ENCODE peak calls at places on chromosomes 5 and 9, in six cellular contexts. Z is upper lobe of left lung; P is CD4-positive, alpha-beta memory T cell; J is lower lobe of right lung; F is tibial artery; T is body of pancreas. X is an unnamed sample. For H3K4me1, the result is how much of the 10 kb centered on the place peaks cover.

GRCh38 chr9:32260481-32260880 is 124.0 kb upstream of the ACO1 start:
- DNase-seq in J (no peak), P (no peak), F (no peak), Z (no peak), T (no peak), X (no peak)

GRCh38 chr9:18837402-18837801 is 195.6 kb downstream of the SAXO1 start:
- DNase-seq in T (no peak), F (no peak), J (no peak), P (no peak), Z (no peak), X (no peak)

GRCh38 chr9:4555251-4555650 is 65.0 kb downstream of the SLC1A1 start:
- DNase-seq in P (peak), J (no peak), F (no peak), T (no peak), Z (no peak), X (peak)

GRCh38 chr5:124659798-124660197 is 86.6 kb downstream of the ZNF608 start:
- DNase-seq in F (no peak), J (no peak), T (no peak), Z (no peak), P (no peak), X (peak)

GRCh38 chr9:75432386-75432785 is 344.1 kb downstream of the OSTF1 start:
- DNase-seq in Z (no peak), F (peak), P (no peak), T (peak), J (no peak), X (no peak)

GRCh38 chr9:131555841-131556673 is 10.7 kb downstream of the PRRT1B start:
- DNase-seq in F (no peak), J (no peak), P (no peak), T (no peak), Z (peak), X (no peak)

GRCh38 chr5:61257421-61257820 is 74.6 kb upstream of the ZSWIM6 start:
- DNase-seq in F (no peak), Z (no peak), P (no peak), J (no peak), T (no peak), X (no peak)

GRCh38 chr9:131480258-131480657 is 22.5 kb upstream of the POMT1 start:
- DNase-seq in T (no peak), Z (no peak), J (no peak), P (no peak), F (no peak), X (no peak)

GRCh38 chr9:132722564-132723065 is 52.4 kb downstream of the GTF3C4 start:
- DNase-seq in Z (peak), T (no peak), J (no peak), F (peak), P (no peak), X (no peak)

GRCh38 chr9:137676998-137677397 is 58.2 kb downstream of the EHMT1 start:
- DNase-seq in J (no peak), P (no peak), F (no peak), T (no peak), Z (no peak), X (no peak)
- H3K4me3 ChIP-seq in J (no peak), P (no peak), F (no peak), T (no peak), Z (no peak), X (no peak)

GRCh38 chr5:14215901-14216300 is 72.8 kb downstream of the TRIO start:
- DNase-seq in Z (no peak), F (no peak), T (no peak), P (no peak), J (no peak), X (no peak)
- H3K4me1 ChIP-seq in Z (half or more), F (half or more), T (under half), P (under half), J (half or more), X (under half)

GRCh38 chr5:172379481-172379880 is 74.8 kb downstream of the SH3PXD2B start:
- DNase-seq in Z (no peak), T (no peak), J (no peak), P (no peak), F (no peak), X (no peak)
- H3K4me3 ChIP-seq in Z (no peak), T (no peak), J (no peak), P (no peak), F (no peak), X (no peak)

GRCh38 chr5:865771-866170 is 15.0 kb upstream of the ZDHHC11 start:
- DNase-seq in T (no peak), F (no peak), J (no peak), P (no peak), Z (no peak), X (no peak)
- H3K4me1 ChIP-seq in T (under half), F (under half), J (under half), P (under half), Z (under half), X (under half)

DNA sequence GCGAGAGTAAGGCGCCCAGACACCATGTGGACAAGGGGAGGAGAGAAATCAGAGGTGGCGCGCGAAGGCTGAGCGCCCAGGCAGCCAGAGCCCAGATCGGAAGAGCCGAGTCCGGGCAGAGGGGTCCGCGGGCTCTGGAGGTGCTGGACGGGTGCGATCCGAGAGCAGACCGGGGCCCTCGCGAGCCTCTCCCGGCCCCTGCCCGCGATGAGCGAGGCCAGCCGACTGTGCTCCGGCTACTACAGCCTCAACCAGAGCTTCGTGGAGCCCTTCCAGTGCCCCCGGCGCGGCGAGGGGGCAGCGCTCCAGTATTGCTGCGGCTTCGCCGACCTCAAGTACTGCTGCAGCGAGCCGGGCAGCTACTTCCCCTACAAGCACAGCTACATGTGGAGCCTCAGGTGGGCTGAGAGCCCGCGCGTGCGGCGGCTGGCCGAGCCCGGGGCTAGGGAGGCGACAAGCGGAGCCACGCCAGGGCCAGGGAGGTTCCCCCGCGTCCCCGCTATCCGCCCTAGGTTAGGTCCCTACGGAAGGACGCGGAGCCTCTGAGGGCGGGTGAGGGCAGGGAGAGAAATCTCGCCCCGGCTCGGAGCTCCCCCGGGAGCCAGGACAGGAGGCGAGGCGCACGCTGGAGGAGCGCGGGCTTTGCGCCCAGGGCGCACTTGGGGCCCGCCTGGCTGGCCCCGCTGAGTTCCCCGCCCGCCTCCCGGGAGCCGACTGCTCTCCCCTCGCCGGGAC is at the start of gene SHISAL2B:
- DNase-seq in T (no peak), Z (peak), J (peak), F (no peak), P (no peak), X (peak)
- H3K4me3 ChIP-seq in T (no peak), Z (peak), J (peak), F (no peak), P (no peak), X (no peak)

DNA sequence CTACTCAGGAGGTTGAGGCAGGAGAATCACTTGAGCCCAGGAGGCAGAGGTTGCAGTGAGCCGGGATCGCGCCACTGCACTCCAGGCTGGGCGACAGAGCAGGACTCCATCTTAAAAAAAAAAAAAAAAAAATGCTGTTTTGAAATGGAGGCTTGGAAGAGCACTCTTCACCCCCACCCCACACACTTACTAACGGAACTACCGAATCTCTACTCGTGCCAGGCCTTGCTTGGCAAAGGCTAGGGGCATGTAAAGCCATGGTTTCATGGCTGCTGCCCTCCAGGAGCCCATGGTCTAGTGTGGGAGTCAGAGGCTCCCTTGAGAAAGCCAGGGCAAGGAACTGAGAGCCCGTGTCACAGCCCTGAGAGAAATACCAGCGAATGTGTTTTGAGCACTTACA is 21.3 kb downstream of the PCDHGC5 start:
- DNase-seq in J (no peak), F (no peak), P (no peak), T (no peak), Z (peak), X (no peak)
- H3K4me1 ChIP-seq in J (half or more), F (half or more), P (under half), T (under half), Z (under half), X (half or more)

DNA sequence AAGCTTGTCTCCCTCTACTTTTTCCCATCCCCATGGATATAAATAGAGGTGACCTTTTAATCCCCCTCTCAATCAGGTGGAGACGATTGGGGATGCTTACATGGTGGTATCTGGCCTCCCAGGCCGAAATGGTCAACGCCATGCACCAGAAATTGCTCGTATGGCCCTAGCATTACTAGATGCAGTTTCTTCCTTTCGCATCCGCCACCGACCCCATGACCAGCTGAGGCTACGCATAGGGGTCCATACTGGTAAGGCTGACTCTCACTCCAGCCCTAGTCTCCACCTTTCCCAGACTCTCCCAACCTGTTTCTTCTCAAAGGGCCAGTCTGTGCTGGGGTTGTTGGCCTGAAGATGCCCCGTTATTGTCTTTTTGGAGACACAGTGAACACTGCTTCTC is 3.6 kb downstream of the SPAG8 start:
- DNase-seq in P (no peak), Z (no peak), J (no peak), T (no peak), F (no peak), X (no peak)
- H3K4me3 ChIP-seq in P (no peak), Z (no peak), J (no peak), T (no peak), F (no peak), X (no peak)

DNA sequence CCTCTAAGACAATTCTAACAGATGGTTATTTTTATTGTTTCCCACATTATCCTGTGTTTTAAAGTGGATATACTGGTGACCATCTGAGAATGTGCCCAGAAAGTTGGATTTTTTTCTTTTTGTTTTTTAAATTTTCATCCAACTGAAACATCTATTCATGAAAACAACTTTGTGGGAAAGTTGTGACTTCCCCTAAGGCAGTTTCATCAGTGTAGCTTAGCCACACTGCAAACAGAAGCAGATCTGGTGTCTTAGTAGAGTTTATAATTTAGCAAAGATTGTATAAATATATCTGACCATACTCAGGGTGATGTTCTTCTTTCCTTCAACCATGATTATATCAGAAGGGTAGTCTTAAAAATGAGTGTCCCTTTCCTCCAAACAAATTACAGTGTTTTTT is 1241.3 kb downstream of the MAT2B start:
- DNase-seq in Z (no peak), T (no peak), P (no peak), F (no peak), J (no peak), X (no peak)
- H3K4me1 ChIP-seq in Z (under half), T (under half), P (under half), F (under half), J (under half), X (under half)

GRCh38 chr5:178965465-178966055 is 24.6 kb downstream of the ZNF454 start:
- DNase-seq in Z (no peak), F (no peak), T (no peak), P (no peak), J (no peak), X (no peak)
- H3K4me3 ChIP-seq in Z (no peak), F (no peak), T (no peak), P (no peak), J (no peak), X (no peak)

GRCh38 chr9:93057024-93057702 is 1.3 kb upstream of the SUSD3 start:
- DNase-seq in J (no peak), F (no peak), Z (no peak), P (no peak), T (no peak), X (no peak)

GRCh38 chr9:93054758-93055704 is 3.5 kb upstream of the SUSD3 start:
- DNase-seq in J (no peak), F (no peak), Z (no peak), T (no peak), P (no peak), X (no peak)

GRCh38 chr9:93057703-93058356 is 671 bp upstream of the SUSD3 start:
- DNase-seq in F (no peak), Z (no peak), J (peak), T (no peak), P (no peak), X (no peak)

GRCh38 chr9:93052791-93053540 is 5.5 kb upstream of the SUSD3 start:
- DNase-seq in F (no peak), P (no peak), J (peak), Z (no peak), T (no peak), X (no peak)

DNA sequence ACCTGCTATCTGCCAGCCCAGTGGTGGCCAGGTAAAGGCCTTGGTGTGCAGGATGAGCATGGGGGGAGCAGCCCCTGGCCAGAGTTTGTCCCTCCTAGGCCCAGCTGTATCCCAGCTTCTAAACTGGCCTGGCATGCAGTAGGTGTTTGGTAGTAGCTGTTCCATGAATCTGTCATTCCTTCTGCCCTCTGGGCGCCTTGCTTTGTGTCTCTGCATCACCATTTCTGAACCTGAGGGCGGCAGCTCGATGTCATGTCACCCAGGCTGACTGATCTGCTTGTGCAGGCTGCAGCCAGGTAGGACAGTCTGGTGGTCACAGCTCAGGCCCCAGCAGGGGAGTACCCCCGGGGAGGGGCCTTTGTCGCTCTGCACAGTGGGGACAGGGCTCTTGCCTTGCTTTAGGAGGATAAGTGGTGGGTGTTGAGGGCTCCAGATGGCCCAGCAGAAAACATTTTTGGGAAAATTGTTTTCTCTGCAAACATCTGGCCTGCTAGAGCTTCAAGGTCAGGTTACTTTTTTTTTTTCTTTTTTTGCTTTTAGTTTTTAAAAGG is 4.6 kb upstream of the SUSD3 start:
- DNase-seq in P (no peak), J (no peak), Z (no peak), T (no peak), F (no peak), X (no peak)
- H3K4me1 ChIP-seq in P (under half), J (under half), Z (under half), T (under half), F (half or more), X (under half)